ENCODE peak calls at places on chromosomes 12 and 14, in ten cellular contexts. L, Z, Q, B, C, S, E, I, T and P are unnamed samples.
A peak's percentile ranks its signal among the peaks of the same experiment; 100 is the strongest.

GRCh38 chr14:33186656-33187055 is 248.0 kb downstream of the NPAS3 start:
- DNase-seq in L (no peak), Z (no peak), Q (no peak), B (no peak), C (no peak), S (no peak), E (no peak), I (no peak), T (no peak), P (no peak)

GRCh38 chr12:131210506-131211278 is 257.0 kb downstream of the ADGRD1 start:
- DNase-seq in L (no peak), Z (no peak), Q (no peak), B (no peak), C (no peak), S (no peak), E (no peak), I (no peak), T (peak; percentile 34), P (no peak)

GRCh38 chr12:18262514-18262913 is 1.2 kb downstream of the PIK3C2G start:
- DNase-seq in L (peak; percentile 17), Z (no peak), Q (no peak), B (no peak), C (no peak), S (no peak), E (no peak), I (no peak), T (no peak), P (no peak)

GRCh38 chr12:32235251-32235650 is 128.6 kb downstream of the BICD1 start:
- DNase-seq in L (no peak), Z (no peak), Q (no peak), B (no peak), C (no peak), S (no peak), E (no peak), I (no peak), T (no peak), P (no peak)

GRCh38 chr14:52125885-52126284 is 57.0 kb upstream of the NID2 start:
- DNase-seq in L (no peak), Z (no peak), Q (no peak), B (no peak), C (no peak), S (no peak), E (no peak), I (no peak), T (no peak), P (no peak)

GRCh38 chr12:58425481-58426392 is 484.4 kb downstream of the ATP23 start:
- DNase-seq in L (peak; percentile 50), Z (no peak), Q (peak; percentile 95), B (no peak), C (peak; percentile 91), S (peak; percentile 94), E (peak; percentile 83), I (peak; percentile 68), T (no peak), P (no peak)

GRCh38 chr14:86310148-86310547 is 780.2 kb downstream of the FLRT2 start:
- DNase-seq in L (no peak), Z (no peak), Q (no peak), B (no peak), C (no peak), S (no peak), E (no peak), I (no peak), T (no peak), P (no peak)

GRCh38 chr14:52069617-52070431 is 965 bp upstream of the NID2 start:
- DNase-seq in L (no peak), Z (no peak), Q (no peak), B (no peak), C (peak; percentile 59), S (peak; percentile 56), E (no peak), I (no peak), T (peak; percentile 66), P (no peak)

GRCh38 chr12:82412246-82412645 is 53.9 kb downstream of the METTL25 start:
- DNase-seq in L (no peak), Z (no peak), Q (no peak), B (no peak), C (no peak), S (no peak), E (no peak), I (no peak), T (no peak), P (no peak)

GRCh38 chr12:22271036-22271435 is 63.5 kb downstream of the ST8SIA1 start:
- DNase-seq in L (no peak), Z (no peak), Q (peak; percentile 77), B (no peak), C (peak; percentile 89), S (peak; percentile 70), E (no peak), I (peak; percentile 62), T (no peak), P (no peak)

GRCh38 chr12:13198921-13199320 is 2.4 kb downstream of the EMP1 start:
- DNase-seq in L (no peak), Z (no peak), Q (peak; percentile 70), B (no peak), C (peak; percentile 80), S (peak; percentile 56), E (no peak), I (peak; percentile 40), T (no peak), P (no peak)

GRCh38 chr12:127785535-127785934 is 481.4 kb upstream of the TMEM132C start:
- DNase-seq in L (no peak), Z (no peak), Q (no peak), B (no peak), C (peak; percentile 15), S (peak; percentile 2), E (peak; percentile 82), I (peak; percentile 69), T (no peak), P (peak; percentile 33)

GRCh38 chr12:92299344-92299743 is 153.7 kb upstream of the BTG1 start:
- DNase-seq in L (no peak), Z (no peak), Q (no peak), B (no peak), C (no peak), S (no peak), E (no peak), I (no peak), T (no peak), P (no peak)

GRCh38 chr12:64402181-64402580 is 2.0 kb upstream of the XPOT start:
- DNase-seq in L (no peak), Z (no peak), Q (no peak), B (no peak), C (no peak), S (no peak), E (no peak), I (no peak), T (no peak), P (no peak)

GRCh38 chr12:49875115-49875720 is 28.5 kb downstream of the FAIM2 start:
- DNase-seq in L (no peak), Z (no peak), Q (no peak), B (no peak), C (no peak), S (no peak), E (no peak), I (no peak), T (no peak), P (no peak)

GRCh38 chr14:58362798-58363412 is 32.8 kb upstream of the TOMM20L start:
- DNase-seq in L (peak; percentile 16), Z (no peak), Q (peak; percentile 28), B (peak; percentile 16), C (peak; percentile 37), S (no peak), E (peak; percentile 12), I (peak; percentile 14), T (no peak), P (no peak)